ENCODE peak calls at places on chromosome 12, in five cellular contexts. One of them, this sample, is unnamed.
A peak's percentile ranks its signal among the peaks of the same experiment; 100 is the strongest.

GRCh38 chr12:131494741-131495524 is 216.0 kb upstream of the SFSWAP start:
- DNase-seq in endodermal cell: peak; percentile 32
- DNase-seq in HepG2: no peak
- DNase-seq in H1: no peak
- DNase-seq in SK-N-SH: no peak
- DNase-seq in this sample: no peak

GRCh38 chr12:15689751-15690191 is 99.4 kb downstream of the EPS8 start:
- DNase-seq in SK-N-SH: no peak
- DNase-seq in H1: no peak
- DNase-seq in HepG2: peak; percentile 6
- DNase-seq in endodermal cell: no peak
- DNase-seq in this sample: no peak

GRCh38 chr12:43289412-43289811 is 262.6 kb downstream of the ADAMTS20 start:
- DNase-seq in endodermal cell: no peak
- DNase-seq in HepG2: no peak
- DNase-seq in H1: no peak
- DNase-seq in SK-N-SH: no peak
- DNase-seq in this sample: no peak

GRCh38 chr12:77087427-77087826 is 22.1 kb upstream of the E2F7 start:
- DNase-seq in endodermal cell: no peak
- DNase-seq in SK-N-SH: no peak
- DNase-seq in HepG2: no peak
- DNase-seq in H1: no peak
- DNase-seq in this sample: no peak

GRCh38 chr12:6204533-6205143 is 4.4 kb downstream of the CD9 start:
- DNase-seq in SK-N-SH: no peak
- DNase-seq in H1: no peak
- DNase-seq in HepG2: no peak
- DNase-seq in endodermal cell: no peak
- DNase-seq in this sample: no peak

GRCh38 chr12:98955284-98955683 is 310.2 kb downstream of the APAF1 start:
- DNase-seq in endodermal cell: peak; percentile 88
- DNase-seq in HepG2: peak; percentile 21
- DNase-seq in H1: peak; percentile 31
- DNase-seq in SK-N-SH: peak; percentile 18
- DNase-seq in this sample: no peak

GRCh38 chr12:70049596-70050360 is 193.5 kb upstream of the CNOT2 start:
- DNase-seq in endodermal cell: peak; percentile 56
- DNase-seq in SK-N-SH: no peak
- DNase-seq in H1: no peak
- DNase-seq in HepG2: no peak
- DNase-seq in this sample: no peak

GRCh38 chr12:29517265-29517664 is 19.8 kb upstream of the OVCH1 start:
- DNase-seq in endodermal cell: no peak
- DNase-seq in H1: no peak
- DNase-seq in HepG2: no peak
- DNase-seq in SK-N-SH: no peak
- DNase-seq in this sample: no peak

GRCh38 chr12:108729612-108730336 is 1.5 kb downstream of the CORO1C start:
- DNase-seq in HepG2: peak; percentile 37
- DNase-seq in endodermal cell: no peak
- DNase-seq in H1: no peak
- DNase-seq in SK-N-SH: peak; percentile 43
- DNase-seq in this sample: no peak

GRCh38 chr12:95738024-95738611 is 52.4 kb downstream of the NTN4 start:
- DNase-seq in H1: no peak
- DNase-seq in HepG2: peak; percentile 84
- DNase-seq in endodermal cell: no peak
- DNase-seq in SK-N-SH: no peak
- DNase-seq in this sample: no peak

GRCh38 chr12:12628013-12628412 is 16.3 kb downstream of the CREBL2 start:
- DNase-seq in H1: no peak
- DNase-seq in endodermal cell: no peak
- DNase-seq in SK-N-SH: no peak
- DNase-seq in HepG2: no peak
- DNase-seq in this sample: no peak

GRCh38 chr12:58310828-58311273 is 369.5 kb downstream of the ATP23 start:
- DNase-seq in endodermal cell: no peak
- DNase-seq in H1: no peak
- DNase-seq in SK-N-SH: no peak
- DNase-seq in HepG2: peak; percentile 28
- DNase-seq in this sample: no peak

GRCh38 chr12:81095470-81096232 is 17.8 kb downstream of the ACSS3 start:
- DNase-seq in SK-N-SH: no peak
- DNase-seq in endodermal cell: peak; percentile 63
- DNase-seq in HepG2: no peak
- DNase-seq in H1: no peak
- DNase-seq in this sample: no peak

GRCh38 chr12:54424232-54424631 is 5.2 kb upstream of the ITGA5 start:
- DNase-seq in HepG2: no peak
- DNase-seq in endodermal cell: no peak
- DNase-seq in H1: no peak
- DNase-seq in SK-N-SH: no peak
- DNase-seq in this sample: no peak

GRCh38 chr12:25566550-25566949 is 13.5 kb upstream of the LMNTD1 start:
- DNase-seq in HepG2: no peak
- DNase-seq in endodermal cell: no peak
- DNase-seq in H1: no peak
- DNase-seq in SK-N-SH: no peak
- DNase-seq in this sample: no peak

GRCh38 chr12:67415473-67415872 is 146.3 kb downstream of the CAND1 start:
- DNase-seq in SK-N-SH: peak; percentile 17
- DNase-seq in endodermal cell: peak; percentile 76
- DNase-seq in H1: no peak
- DNase-seq in HepG2: peak; percentile 9
- DNase-seq in this sample: no peak

GRCh38 chr12:112936927-112937326 is 1.3 kb upstream of the OAS3 start:
- DNase-seq in endodermal cell: no peak
- DNase-seq in HepG2: no peak
- DNase-seq in H1: no peak
- DNase-seq in SK-N-SH: no peak
- DNase-seq in this sample: no peak

GRCh38 chr12:106386836-106387555 is 29.4 kb downstream of the POLR3B start:
- DNase-seq in H1: no peak
- DNase-seq in SK-N-SH: no peak
- DNase-seq in HepG2: no peak
- DNase-seq in endodermal cell: no peak
- DNase-seq in this sample: no peak

GRCh38 chr12:64781374-64782029 is 22.3 kb upstream of the GNS start:
- DNase-seq in SK-N-SH: peak; percentile 26
- DNase-seq in HepG2: no peak
- DNase-seq in endodermal cell: no peak
- DNase-seq in H1: no peak
- DNase-seq in this sample: no peak

GRCh38 chr12:24066865-24067264 is 117.4 kb upstream of the SOX5 start:
- DNase-seq in H1: no peak
- DNase-seq in endodermal cell: no peak
- DNase-seq in SK-N-SH: no peak
- DNase-seq in HepG2: no peak
- DNase-seq in this sample: no peak

GRCh38 chr12:55983229-55983849 is 9.5 kb downstream of the RAB5B start:
- DNase-seq in HepG2: no peak
- DNase-seq in SK-N-SH: no peak
- DNase-seq in H1: no peak
- DNase-seq in endodermal cell: no peak
- DNase-seq in this sample: no peak

GRCh38 chr12:57175428-57176138 is 28.2 kb upstream of the LRP1-AS start:
- DNase-seq in endodermal cell: peak; percentile 98
- DNase-seq in H1: peak; percentile 50
- DNase-seq in HepG2: peak; percentile 39
- DNase-seq in SK-N-SH: peak; percentile 92
- DNase-seq in this sample: peak; percentile 88

GRCh38 chr12:109727746-109728726 is 14.4 kb downstream of the FAM222A start:
- DNase-seq in H1: no peak
- DNase-seq in SK-N-SH: peak; percentile 19
- DNase-seq in HepG2: no peak
- DNase-seq in endodermal cell: peak; percentile 48
- DNase-seq in this sample: peak; percentile 53

GRCh38 chr12:133073836-133074235 is 6.9 kb upstream of the ZNF140 start:
- DNase-seq in H1: no peak
- DNase-seq in endodermal cell: no peak
- DNase-seq in SK-N-SH: no peak
- DNase-seq in HepG2: no peak
- DNase-seq in this sample: no peak
- H3K9me3 ChIP-seq in H1: peaks cover 71% of the 10 kb centered on the region
- H3K9me3 ChIP-seq in endodermal cell: peaks cover 74% of the 10 kb centered on the region
- H3K9me3 ChIP-seq in SK-N-SH: peaks cover 10% of the 10 kb centered on the region
- H3K9me3 ChIP-seq in HepG2: peaks cover 84% of the 10 kb centered on the region
- H3K9me3 ChIP-seq in this sample: peaks cover 16% of the 10 kb centered on the region

GRCh38 chr12:49345048-49345839 is 1.4 kb upstream of the DNAJC22 start:
- DNase-seq in H1: no peak
- DNase-seq in SK-N-SH: peak; percentile 82
- DNase-seq in endodermal cell: peak; percentile 88
- DNase-seq in HepG2: no peak
- DNase-seq in this sample: peak; percentile 91

GRCh38 chr12:49346659-49347306 is at the start of gene DNAJC22:
- DNase-seq in SK-N-SH: no peak
- DNase-seq in HepG2: no peak
- DNase-seq in H1: no peak
- DNase-seq in endodermal cell: peak; percentile 88
- DNase-seq in this sample: peak; percentile 70

GRCh38 chr12:49347307-49348237 is 884 bp downstream of the DNAJC22 start:
- DNase-seq in endodermal cell: peak; percentile 98
- DNase-seq in SK-N-SH: peak; percentile 97
- DNase-seq in HepG2: peak; percentile 95
- DNase-seq in H1: no peak
- DNase-seq in this sample: peak; percentile 97

GRCh38 chr12:49344486-49345047 is 2.1 kb upstream of the DNAJC22 start:
- DNase-seq in SK-N-SH: no peak
- DNase-seq in H1: no peak
- DNase-seq in HepG2: no peak
- DNase-seq in endodermal cell: no peak
- DNase-seq in this sample: no peak

GRCh38 chr12:49345840-49346658 is 639 bp upstream of the DNAJC22 start:
- DNase-seq in endodermal cell: peak; percentile 84
- DNase-seq in H1: no peak
- DNase-seq in HepG2: no peak
- DNase-seq in SK-N-SH: peak; percentile 67
- DNase-seq in this sample: no peak
- H3K4me1 ChIP-seq in endodermal cell: peaks cover 5% of the 10 kb centered on the region
- H3K4me1 ChIP-seq in H1: peaks cover 17% of the 10 kb centered on the region
- H3K4me1 ChIP-seq in HepG2: peaks cover 75% of the 10 kb centered on the region
- H3K4me1 ChIP-seq in SK-N-SH: peaks cover 15% of the 10 kb centered on the region
- H3K4me1 ChIP-seq in this sample: peaks cover 38% of the 10 kb centered on the region

GRCh38 chr12:47729233-47729632 is 3.9 kb upstream of the ENDOU start:
- DNase-seq in H1: no peak
- DNase-seq in SK-N-SH: no peak
- DNase-seq in HepG2: no peak
- DNase-seq in endodermal cell: no peak
- DNase-seq in this sample: no peak

GRCh38 chr12:47725091-47725772 is at the start of gene ENDOU:
- DNase-seq in HepG2: no peak
- DNase-seq in SK-N-SH: no peak
- DNase-seq in endodermal cell: no peak
- DNase-seq in H1: no peak
- DNase-seq in this sample: no peak

GRCh38 chr12:47722136-47722834 is 3.0 kb downstream of the ENDOU start:
- DNase-seq in H1: no peak
- DNase-seq in endodermal cell: peak; percentile 33
- DNase-seq in SK-N-SH: no peak
- DNase-seq in HepG2: no peak
- DNase-seq in this sample: no peak

GRCh38 chr12:47722926-47723631 is 2.2 kb downstream of the ENDOU start:
- DNase-seq in H1: no peak
- DNase-seq in HepG2: no peak
- DNase-seq in endodermal cell: peak; percentile 45
- DNase-seq in SK-N-SH: no peak
- DNase-seq in this sample: no peak

GRCh38 chr12:47725893-47726292 is 603 bp upstream of the ENDOU start:
- DNase-seq in SK-N-SH: no peak
- DNase-seq in HepG2: no peak
- DNase-seq in H1: no peak
- DNase-seq in endodermal cell: no peak
- DNase-seq in this sample: no peak
- H3K9ac ChIP-seq in SK-N-SH: no peak overlapping the region
- H3K9ac ChIP-seq in HepG2: no peak overlapping the region
- H3K9ac ChIP-seq in H1: no peak overlapping the region
- H3K9ac ChIP-seq in endodermal cell: no peak overlapping the region
- H3K9ac ChIP-seq in this sample: no peak overlapping the region

DNA sequence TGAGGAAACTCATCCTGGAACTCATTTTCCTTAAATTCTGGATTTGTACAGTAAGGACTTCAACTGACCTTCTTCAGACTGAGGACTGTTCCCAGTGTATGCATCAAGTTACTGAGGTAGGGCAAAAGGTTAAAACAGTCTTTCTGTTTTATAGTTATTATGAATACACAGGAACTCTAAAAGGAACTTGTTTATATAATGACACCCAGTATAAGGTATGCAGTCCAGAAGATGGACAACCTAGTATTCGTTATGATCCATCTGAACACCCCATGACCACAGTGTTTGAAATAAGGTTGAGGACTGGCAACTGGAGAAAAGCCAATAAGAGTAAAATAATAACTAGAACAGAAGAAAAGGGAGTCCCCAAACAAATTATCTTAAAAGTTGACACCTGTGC is 779.9 kb upstream of the TMEM132C start:
- DNase-seq in SK-N-SH: no peak
- DNase-seq in HepG2: no peak
- DNase-seq in endodermal cell: no peak
- DNase-seq in H1: no peak
- DNase-seq in this sample: no peak
- H3K9me3 ChIP-seq in SK-N-SH: no peaks in the 10 kb centered on the region
- H3K9me3 ChIP-seq in HepG2: peaks cover 5% of the 10 kb centered on the region
- H3K9me3 ChIP-seq in endodermal cell: no peaks in the 10 kb centered on the region
- H3K9me3 ChIP-seq in H1: no peaks in the 10 kb centered on the region
- H3K9me3 ChIP-seq in this sample: no peaks in the 10 kb centered on the region

DNA sequence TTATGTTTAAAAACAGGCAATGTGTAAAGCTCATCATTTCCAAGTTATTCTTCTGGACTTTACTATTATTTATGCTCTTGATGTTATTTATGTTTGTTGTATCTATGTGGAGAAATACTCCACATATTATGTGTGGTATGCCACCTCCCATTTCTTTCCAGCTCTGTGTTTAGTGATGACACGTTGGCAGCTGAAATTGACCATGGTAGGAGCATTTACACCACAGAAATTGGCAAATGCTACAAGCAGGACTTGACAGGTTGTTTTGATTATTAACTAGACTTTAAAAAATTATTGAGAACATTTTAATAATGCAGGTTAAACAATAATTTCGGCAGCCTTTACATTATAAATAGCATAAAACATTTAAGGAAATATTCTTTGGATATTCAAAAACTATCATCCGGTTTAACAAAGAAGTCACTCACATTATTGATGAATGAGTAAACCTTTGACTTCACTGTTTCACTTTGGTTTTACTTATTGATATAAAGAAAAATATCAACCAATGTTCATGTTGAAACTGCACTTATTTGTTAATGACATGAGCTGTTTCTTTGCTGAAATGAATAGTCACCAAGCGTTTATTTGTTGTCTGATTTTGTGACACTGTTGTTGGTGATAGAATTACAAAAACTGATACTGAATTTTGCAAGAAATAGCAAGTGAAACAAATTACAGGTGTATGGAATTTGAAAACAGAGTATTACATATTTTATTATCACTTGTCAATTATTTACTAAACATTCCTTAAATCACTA is 76.8 kb downstream of the HMGA2 start:
- DNase-seq in HepG2: no peak
- DNase-seq in H1: no peak
- DNase-seq in endodermal cell: no peak
- DNase-seq in SK-N-SH: no peak
- DNase-seq in this sample: no peak
- H3K4me1 ChIP-seq in HepG2: peaks cover 49% of the 10 kb centered on the region
- H3K4me1 ChIP-seq in H1: peaks cover 18% of the 10 kb centered on the region
- H3K4me1 ChIP-seq in endodermal cell: peaks cover 12% of the 10 kb centered on the region
- H3K4me1 ChIP-seq in SK-N-SH: peaks cover 63% of the 10 kb centered on the region
- H3K4me1 ChIP-seq in this sample: peaks cover 7% of the 10 kb centered on the region

This sample was measured in kidney.